ENCODE peak calls at places on chromosomes 6 and 20, in six cellular contexts. One of them, this sample, is unnamed. For H3K4me1, the result is how much of the 10 kb centered on the place peaks cover.

GRCh38 chr6:141618180-141618581 is 514.5 kb upstream of the GJE1 start:
- DNase-seq in GM23248: no peak
- DNase-seq in CD8-positive, alpha-beta memory T cell: no peak
- DNase-seq in fibroblast of lung: no peak
- DNase-seq in A673: no peak
- DNase-seq in lower lobe of right lung: no peak
- DNase-seq in this sample: no peak

GRCh38 chr20:39823239-39823638 is 861.1 kb downstream of the DHX35 start:
- DNase-seq in CD8-positive, alpha-beta memory T cell: no peak
- DNase-seq in GM23248: peak
- DNase-seq in fibroblast of lung: peak
- DNase-seq in A673: no peak
- DNase-seq in lower lobe of right lung: no peak
- DNase-seq in this sample: no peak

GRCh38 chr20:24382330-24382729 is 87.1 kb upstream of the SYNDIG1 start:
- DNase-seq in CD8-positive, alpha-beta memory T cell: no peak
- DNase-seq in A673: no peak
- DNase-seq in GM23248: no peak
- DNase-seq in fibroblast of lung: no peak
- DNase-seq in lower lobe of right lung: no peak
- DNase-seq in this sample: no peak

GRCh38 chr6:108587258-108588059 is 26.7 kb downstream of the FOXO3 start:
- DNase-seq in lower lobe of right lung: no peak
- DNase-seq in CD8-positive, alpha-beta memory T cell: no peak
- DNase-seq in GM23248: peak
- DNase-seq in A673: no peak
- DNase-seq in fibroblast of lung: peak
- DNase-seq in this sample: peak

GRCh38 chr6:4957521-4958231 is 46.2 kb downstream of the RPP40 start:
- DNase-seq in lower lobe of right lung: no peak
- DNase-seq in CD8-positive, alpha-beta memory T cell: no peak
- DNase-seq in A673: no peak
- DNase-seq in GM23248: peak
- DNase-seq in fibroblast of lung: no peak
- DNase-seq in this sample: no peak

GRCh38 chr6:170098428-170099170 is 192.3 kb downstream of the DLL1 start:
- DNase-seq in fibroblast of lung: no peak
- DNase-seq in GM23248: no peak
- DNase-seq in CD8-positive, alpha-beta memory T cell: no peak
- DNase-seq in A673: no peak
- DNase-seq in lower lobe of right lung: no peak
- DNase-seq in this sample: peak

GRCh38 chr20:53963670-53964466 is 106.5 kb downstream of the BCAS1 start:
- DNase-seq in lower lobe of right lung: no peak
- DNase-seq in fibroblast of lung: no peak
- DNase-seq in A673: no peak
- DNase-seq in CD8-positive, alpha-beta memory T cell: no peak
- DNase-seq in GM23248: no peak
- DNase-seq in this sample: no peak

GRCh38 chr6:49826743-49827406 is 39.5 kb downstream of the CRISP1 start:
- DNase-seq in CD8-positive, alpha-beta memory T cell: no peak
- DNase-seq in A673: no peak
- DNase-seq in GM23248: no peak
- DNase-seq in lower lobe of right lung: no peak
- DNase-seq in fibroblast of lung: peak
- DNase-seq in this sample: no peak

GRCh38 chr6:21404577-21404976 is 189.0 kb upstream of the SOX4 start:
- DNase-seq in fibroblast of lung: no peak
- DNase-seq in lower lobe of right lung: no peak
- DNase-seq in A673: no peak
- DNase-seq in GM23248: no peak
- DNase-seq in CD8-positive, alpha-beta memory T cell: no peak
- DNase-seq in this sample: no peak

GRCh38 chr20:9831032-9831431 is 7.8 kb downstream of the PAK5 start:
- DNase-seq in fibroblast of lung: no peak
- DNase-seq in GM23248: no peak
- DNase-seq in CD8-positive, alpha-beta memory T cell: no peak
- DNase-seq in lower lobe of right lung: no peak
- DNase-seq in A673: no peak
- DNase-seq in this sample: no peak

GRCh38 chr20:44126445-44126844 is 60.5 kb downstream of the JPH2 start:
- DNase-seq in A673: no peak
- DNase-seq in GM23248: no peak
- DNase-seq in lower lobe of right lung: no peak
- DNase-seq in CD8-positive, alpha-beta memory T cell: no peak
- DNase-seq in fibroblast of lung: no peak
- DNase-seq in this sample: no peak

GRCh38 chr6:52512199-52512598 is 64.7 kb downstream of the TRAM2 start:
- DNase-seq in A673: no peak
- DNase-seq in GM23248: peak
- DNase-seq in lower lobe of right lung: no peak
- DNase-seq in CD8-positive, alpha-beta memory T cell: no peak
- DNase-seq in fibroblast of lung: peak
- DNase-seq in this sample: no peak

GRCh38 chr20:30594112-30594511 is 663.4 kb upstream of the DEFB115 start:
- DNase-seq in A673: no peak
- DNase-seq in GM23248: no peak
- DNase-seq in fibroblast of lung: no peak
- DNase-seq in lower lobe of right lung: no peak
- DNase-seq in CD8-positive, alpha-beta memory T cell: no peak
- DNase-seq in this sample: no peak

GRCh38 chr6:2482773-2483172 is 237.4 kb upstream of the GMDS start:
- DNase-seq in A673: no peak
- DNase-seq in lower lobe of right lung: no peak
- DNase-seq in CD8-positive, alpha-beta memory T cell: no peak
- DNase-seq in fibroblast of lung: no peak
- DNase-seq in GM23248: no peak
- DNase-seq in this sample: no peak

GRCh38 chr6:46453221-46453620 is 38.0 kb downstream of the RCAN2 start:
- DNase-seq in CD8-positive, alpha-beta memory T cell: no peak
- DNase-seq in fibroblast of lung: peak
- DNase-seq in lower lobe of right lung: no peak
- DNase-seq in GM23248: peak
- DNase-seq in A673: no peak
- DNase-seq in this sample: no peak
- H3K27ac ChIP-seq in CD8-positive, alpha-beta memory T cell: no peak
- H3K27ac ChIP-seq in fibroblast of lung: no peak
- H3K27ac ChIP-seq in lower lobe of right lung: no peak
- H3K27ac ChIP-seq in GM23248: peak
- H3K27ac ChIP-seq in A673: no peak
- H3K27ac ChIP-seq in this sample: no peak

GRCh38 chr6:150634641-150635292 is 35.1 kb downstream of the PLEKHG1 start:
- DNase-seq in A673: no peak
- DNase-seq in CD8-positive, alpha-beta memory T cell: no peak
- DNase-seq in fibroblast of lung: no peak
- DNase-seq in GM23248: peak
- DNase-seq in lower lobe of right lung: no peak
- DNase-seq in this sample: no peak
- H3K4me1 ChIP-seq in A673: under half
- H3K4me1 ChIP-seq in CD8-positive, alpha-beta memory T cell: under half
- H3K4me1 ChIP-seq in fibroblast of lung: under half
- H3K4me1 ChIP-seq in GM23248: under half
- H3K4me1 ChIP-seq in lower lobe of right lung: under half
- H3K4me1 ChIP-seq in this sample: under half

GRCh38 chr20:32315885-32316284 is 38.4 kb downstream of the KIF3B start:
- DNase-seq in A673: no peak
- DNase-seq in CD8-positive, alpha-beta memory T cell: no peak
- DNase-seq in GM23248: no peak
- DNase-seq in lower lobe of right lung: no peak
- DNase-seq in fibroblast of lung: no peak
- DNase-seq in this sample: peak
- H3K27ac ChIP-seq in A673: no peak
- H3K27ac ChIP-seq in CD8-positive, alpha-beta memory T cell: no peak
- H3K27ac ChIP-seq in GM23248: no peak
- H3K27ac ChIP-seq in lower lobe of right lung: no peak
- H3K27ac ChIP-seq in fibroblast of lung: no peak
- H3K27ac ChIP-seq in this sample: peak

DNA sequence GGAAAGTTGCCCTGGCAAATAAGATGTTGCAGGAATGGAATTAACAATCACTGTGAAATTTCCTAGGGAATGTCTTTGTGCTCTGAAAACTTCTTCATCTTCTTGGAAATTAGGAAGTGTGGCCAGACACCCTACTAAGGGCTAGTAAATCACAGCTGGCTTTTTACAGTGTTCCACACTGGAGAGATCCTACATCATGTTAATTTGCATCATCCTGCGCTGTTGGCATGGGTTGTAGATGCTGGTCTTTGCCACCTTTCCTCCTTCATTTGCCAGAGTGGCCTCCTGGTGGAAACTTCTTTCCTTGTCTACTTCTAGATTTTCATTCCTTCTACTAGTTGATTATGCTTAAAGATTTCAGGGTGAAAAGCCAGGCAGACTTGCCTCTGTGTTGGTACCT is 2.7 kb downstream of the TNFAIP3 start:
- DNase-seq in lower lobe of right lung: no peak
- DNase-seq in fibroblast of lung: no peak
- DNase-seq in A673: no peak
- DNase-seq in CD8-positive, alpha-beta memory T cell: peak
- DNase-seq in GM23248: no peak
- DNase-seq in this sample: no peak
- H3K4me1 ChIP-seq in lower lobe of right lung: half or more
- H3K4me1 ChIP-seq in fibroblast of lung: under half
- H3K4me1 ChIP-seq in A673: under half
- H3K4me1 ChIP-seq in CD8-positive, alpha-beta memory T cell: half or more
- H3K4me1 ChIP-seq in GM23248: half or more
- H3K4me1 ChIP-seq in this sample: half or more

GRCh38 chr6:110369056-110369455 is 10.9 kb upstream of the METTL24 start:
- DNase-seq in fibroblast of lung: no peak
- DNase-seq in lower lobe of right lung: no peak
- DNase-seq in CD8-positive, alpha-beta memory T cell: no peak
- DNase-seq in GM23248: no peak
- DNase-seq in A673: no peak
- DNase-seq in this sample: no peak

GRCh38 chr6:110366241-110366640 is 8.1 kb upstream of the METTL24 start:
- DNase-seq in CD8-positive, alpha-beta memory T cell: peak
- DNase-seq in GM23248: no peak
- DNase-seq in lower lobe of right lung: no peak
- DNase-seq in A673: no peak
- DNase-seq in fibroblast of lung: no peak
- DNase-seq in this sample: peak

GRCh38 chr6:110367825-110368224 is 9.7 kb upstream of the METTL24 start:
- DNase-seq in A673: no peak
- DNase-seq in lower lobe of right lung: no peak
- DNase-seq in fibroblast of lung: no peak
- DNase-seq in CD8-positive, alpha-beta memory T cell: no peak
- DNase-seq in GM23248: no peak
- DNase-seq in this sample: no peak

GRCh38 chr6:110367001-110367400 is 8.9 kb upstream of the METTL24 start:
- DNase-seq in lower lobe of right lung: no peak
- DNase-seq in fibroblast of lung: no peak
- DNase-seq in GM23248: no peak
- DNase-seq in A673: peak
- DNase-seq in CD8-positive, alpha-beta memory T cell: peak
- DNase-seq in this sample: no peak

DNA sequence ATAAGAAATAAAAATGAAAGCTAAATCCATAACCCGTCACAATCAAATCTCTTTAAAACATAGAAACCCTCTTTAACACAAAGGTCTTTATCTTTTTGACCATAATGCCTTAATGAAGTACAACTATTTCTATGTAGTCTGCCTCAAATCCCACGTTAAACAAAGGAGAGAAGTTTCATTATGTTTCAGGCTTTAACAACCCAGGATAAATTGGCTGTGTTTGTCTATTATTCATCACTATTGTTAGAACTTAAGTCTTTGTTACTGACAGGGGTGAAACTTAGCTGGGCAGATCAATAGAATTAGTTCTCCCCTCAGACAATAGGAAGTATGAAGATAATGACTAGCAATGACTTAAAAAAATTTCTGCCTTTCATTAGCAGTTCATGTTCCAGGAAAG is 10.1 kb upstream of the METTL24 start:
- DNase-seq in GM23248: no peak
- DNase-seq in lower lobe of right lung: no peak
- DNase-seq in fibroblast of lung: no peak
- DNase-seq in A673: no peak
- DNase-seq in CD8-positive, alpha-beta memory T cell: no peak
- DNase-seq in this sample: no peak
- H3K27ac ChIP-seq in GM23248: no peak
- H3K27ac ChIP-seq in lower lobe of right lung: no peak
- H3K27ac ChIP-seq in fibroblast of lung: no peak
- H3K27ac ChIP-seq in A673: peak
- H3K27ac ChIP-seq in CD8-positive, alpha-beta memory T cell: no peak
- H3K27ac ChIP-seq in this sample: no peak

GRCh38 chr6:35665573-35665972 is 23.1 kb downstream of the FKBP5 start:
- DNase-seq in lower lobe of right lung: no peak
- DNase-seq in A673: no peak
- DNase-seq in fibroblast of lung: no peak
- DNase-seq in CD8-positive, alpha-beta memory T cell: no peak
- DNase-seq in GM23248: no peak
- DNase-seq in this sample: no peak

GRCh38 chr6:35668096-35668495 is 20.6 kb downstream of the FKBP5 start:
- DNase-seq in GM23248: no peak
- DNase-seq in A673: no peak
- DNase-seq in lower lobe of right lung: no peak
- DNase-seq in fibroblast of lung: no peak
- DNase-seq in CD8-positive, alpha-beta memory T cell: no peak
- DNase-seq in this sample: no peak

GRCh38 chr6:35663447-35664235 is 25.1 kb downstream of the FKBP5 start:
- DNase-seq in A673: peak
- DNase-seq in CD8-positive, alpha-beta memory T cell: no peak
- DNase-seq in fibroblast of lung: peak
- DNase-seq in lower lobe of right lung: no peak
- DNase-seq in GM23248: peak
- DNase-seq in this sample: no peak

GRCh38 chr6:35664945-35665344 is 23.8 kb downstream of the FKBP5 start:
- DNase-seq in CD8-positive, alpha-beta memory T cell: no peak
- DNase-seq in fibroblast of lung: no peak
- DNase-seq in A673: no peak
- DNase-seq in lower lobe of right lung: no peak
- DNase-seq in GM23248: peak
- DNase-seq in this sample: no peak

DNA sequence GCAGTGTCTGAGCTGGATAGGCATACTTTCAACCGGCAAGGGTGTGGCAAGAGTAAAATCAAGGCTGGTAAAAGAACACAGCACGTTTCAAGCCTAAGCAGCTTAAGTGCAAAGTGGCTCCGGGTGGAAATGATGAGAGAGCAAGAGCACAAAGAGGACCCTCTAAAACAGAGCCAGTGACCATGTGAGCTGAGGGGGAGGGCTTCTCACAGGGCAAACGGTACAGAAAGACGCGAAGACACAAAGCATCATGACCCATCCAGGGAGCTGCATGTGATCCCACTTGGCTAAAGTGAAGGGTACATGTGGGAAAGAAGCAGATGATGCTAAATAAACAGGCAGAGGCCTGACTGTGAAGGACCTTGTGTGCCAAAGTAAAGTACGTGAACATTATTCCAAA is 25.7 kb downstream of the FKBP5 start:
- DNase-seq in lower lobe of right lung: no peak
- DNase-seq in A673: peak
- DNase-seq in GM23248: peak
- DNase-seq in CD8-positive, alpha-beta memory T cell: no peak
- DNase-seq in fibroblast of lung: no peak
- DNase-seq in this sample: peak
- H3K4me1 ChIP-seq in lower lobe of right lung: half or more
- H3K4me1 ChIP-seq in A673: under half
- H3K4me1 ChIP-seq in GM23248: under half
- H3K4me1 ChIP-seq in CD8-positive, alpha-beta memory T cell: half or more
- H3K4me1 ChIP-seq in fibroblast of lung: under half
- H3K4me1 ChIP-seq in this sample: half or more

This sample was measured in body of pancreas.